ENCODE peak calls at places on chromosome 7, in four cellular contexts. One of them, this sample, is unnamed.

GRCh38 chr7:135877799-135878198 is 99.4 kb downstream of the MTPN start:
- DNase-seq in GM12878: peak; percentile 19
- DNase-seq in K562: no peak
- DNase-seq in IMR-90: peak; percentile 33
- DNase-seq in this sample: peak; percentile 22

GRCh38 chr7:92747041-92747835 is 89.1 kb downstream of the CDK6 start:
- DNase-seq in K562: no peak
- DNase-seq in GM12878: no peak
- DNase-seq in IMR-90: peak; percentile 53
- DNase-seq in this sample: no peak

GRCh38 chr7:24718977-24719491 is 38.2 kb downstream of the GSDME start:
- DNase-seq in GM12878: peak; percentile 80
- DNase-seq in K562: no peak
- DNase-seq in IMR-90: no peak
- DNase-seq in this sample: no peak

GRCh38 chr7:50342616-50343114 is 38.1 kb downstream of the IKZF1 start:
- DNase-seq in IMR-90: no peak
- DNase-seq in GM12878: no peak
- DNase-seq in K562: no peak
- DNase-seq in this sample: no peak

GRCh38 chr7:67056683-67057082 is 60.0 kb downstream of the TYW1 start:
- DNase-seq in IMR-90: no peak
- DNase-seq in K562: no peak
- DNase-seq in GM12878: no peak
- DNase-seq in this sample: no peak

GRCh38 chr7:143331179-143331825 is 15.4 kb downstream of the CLCN1 start:
- DNase-seq in IMR-90: peak; percentile 96
- DNase-seq in K562: no peak
- DNase-seq in GM12878: no peak
- DNase-seq in this sample: peak; percentile 38

GRCh38 chr7:155818820-155819168 is 6.5 kb upstream of the SHH start:
- DNase-seq in GM12878: no peak
- DNase-seq in IMR-90: no peak
- DNase-seq in K562: no peak
- DNase-seq in this sample: no peak

GRCh38 chr7:65269150-65269856 is 104.4 kb upstream of the ZNF92 start:
- DNase-seq in GM12878: peak; percentile 73
- DNase-seq in IMR-90: peak; percentile 58
- DNase-seq in K562: peak; percentile 96
- DNase-seq in this sample: peak; percentile 97

GRCh38 chr7:73740771-73741170 is 2.2 kb upstream of the ABHD11 start:
- DNase-seq in GM12878: no peak
- DNase-seq in IMR-90: no peak
- DNase-seq in K562: no peak
- DNase-seq in this sample: no peak

GRCh38 chr7:20113423-20114027 is 103.7 kb downstream of the MACC1 start:
- DNase-seq in GM12878: peak; percentile 65
- DNase-seq in IMR-90: no peak
- DNase-seq in K562: no peak
- DNase-seq in this sample: no peak

GRCh38 chr7:41971640-41972187 is 265.3 kb downstream of the GLI3 start:
- DNase-seq in IMR-90: no peak
- DNase-seq in GM12878: no peak
- DNase-seq in K562: no peak
- DNase-seq in this sample: no peak

GRCh38 chr7:7220821-7221220 is 38.5 kb downstream of the C1GALT1 start:
- DNase-seq in GM12878: no peak
- DNase-seq in K562: no peak
- DNase-seq in IMR-90: no peak
- DNase-seq in this sample: no peak

GRCh38 chr7:44646176-44646920 is 39.9 kb downstream of the OGDH start:
- DNase-seq in K562: no peak
- DNase-seq in GM12878: no peak
- DNase-seq in IMR-90: no peak
- DNase-seq in this sample: no peak

GRCh38 chr7:141460781-141461715 is 90.2 kb upstream of the AGK start:
- DNase-seq in IMR-90: no peak
- DNase-seq in GM12878: no peak
- DNase-seq in K562: no peak
- DNase-seq in this sample: no peak

GRCh38 chr7:49803812-49804211 is 30.4 kb downstream of the VWC2 start:
- DNase-seq in K562: no peak
- DNase-seq in GM12878: no peak
- DNase-seq in IMR-90: no peak
- DNase-seq in this sample: no peak

GRCh38 chr7:95110707-95111106 is 203.3 kb downstream of the PPP1R9A start:
- DNase-seq in IMR-90: no peak
- DNase-seq in K562: no peak
- DNase-seq in GM12878: no peak
- DNase-seq in this sample: no peak

GRCh38 chr7:100895956-100896742 is 461 bp upstream of the ACHE start:
- DNase-seq in IMR-90: no peak
- DNase-seq in GM12878: no peak
- DNase-seq in K562: peak; percentile 92
- DNase-seq in this sample: no peak

GRCh38 chr7:28958235-28958945 is at the start of gene TRIL:
- DNase-seq in K562: no peak
- DNase-seq in GM12878: no peak
- DNase-seq in IMR-90: peak; percentile 50
- DNase-seq in this sample: no peak
- TF ChIP-seq ELK1 in K562: no peak
- TF ChIP-seq ELK1 in GM12878: no peak
- TF ChIP-seq ELK1 in IMR-90: no peak
- TF ChIP-seq ELK1 in this sample: no peak

GRCh38 chr7:149007146-149007545 is 21.2 kb downstream of the PDIA4 start:
- DNase-seq in K562: no peak
- DNase-seq in IMR-90: no peak
- DNase-seq in GM12878: no peak
- DNase-seq in this sample: no peak
- TF ChIP-seq ELK1 in K562: no peak
- TF ChIP-seq ELK1 in IMR-90: no peak
- TF ChIP-seq ELK1 in GM12878: no peak
- TF ChIP-seq ELK1 in this sample: no peak

GRCh38 chr7:2732388-2732787 is 44.4 kb downstream of the AMZ1 start:
- DNase-seq in K562: no peak
- DNase-seq in GM12878: no peak
- DNase-seq in IMR-90: no peak
- DNase-seq in this sample: no peak

GRCh38 chr7:2734084-2734601 is 46.1 kb downstream of the AMZ1 start:
- DNase-seq in IMR-90: no peak
- DNase-seq in GM12878: no peak
- DNase-seq in K562: no peak
- DNase-seq in this sample: no peak

GRCh38 chr7:2734761-2735571 is 47.0 kb downstream of the AMZ1 start:
- DNase-seq in GM12878: no peak
- DNase-seq in IMR-90: no peak
- DNase-seq in K562: peak; percentile 75
- DNase-seq in this sample: no peak

GRCh38 chr7:2730846-2731770 is 43.1 kb downstream of the AMZ1 start:
- DNase-seq in K562: no peak
- DNase-seq in GM12878: no peak
- DNase-seq in IMR-90: no peak
- DNase-seq in this sample: no peak

GRCh38 chr7:2732959-2733584 is 45.1 kb downstream of the AMZ1 start:
- DNase-seq in GM12878: no peak
- DNase-seq in IMR-90: peak; percentile 41
- DNase-seq in K562: peak; percentile 65
- DNase-seq in this sample: no peak
- TF ChIP-seq ELK1 in GM12878: no peak
- TF ChIP-seq ELK1 in IMR-90: no peak
- TF ChIP-seq ELK1 in K562: no peak
- TF ChIP-seq ELK1 in this sample: no peak

DNA sequence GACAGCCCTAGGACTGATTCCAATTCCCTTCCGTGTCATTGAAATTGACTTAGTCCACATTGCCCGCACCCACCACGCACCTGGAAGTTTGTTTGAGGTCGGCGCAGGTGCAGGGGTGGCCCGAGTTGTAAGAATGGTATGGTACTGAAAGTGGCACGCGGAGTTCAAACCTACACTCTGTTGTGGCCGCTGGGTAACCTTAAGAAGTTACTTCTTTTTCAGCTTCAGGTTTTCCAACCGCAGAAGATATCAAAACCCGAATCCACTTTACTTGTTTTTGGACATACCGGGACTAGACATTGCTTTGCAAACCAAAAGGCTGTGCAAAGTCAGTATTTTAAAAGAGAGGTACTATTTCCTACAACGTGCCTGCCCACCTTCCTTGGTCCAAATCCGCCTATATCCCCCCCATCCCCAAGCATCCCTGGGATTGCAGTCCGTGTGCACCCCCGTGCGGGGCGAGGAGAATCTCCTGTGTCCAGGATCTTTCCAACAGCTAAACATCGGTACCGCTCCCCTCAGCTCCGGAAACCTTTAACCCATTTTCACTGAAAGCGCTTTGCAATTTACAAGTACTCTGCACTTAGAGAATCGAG is 1.0 kb downstream of the IGFBP3 start:
- DNase-seq in GM12878: no peak
- DNase-seq in K562: no peak
- DNase-seq in IMR-90: no peak
- DNase-seq in this sample: no peak
- TF ChIP-seq ELK1 in GM12878: no peak
- TF ChIP-seq ELK1 in K562: no peak
- TF ChIP-seq ELK1 in IMR-90: no peak
- TF ChIP-seq ELK1 in this sample: no peak

GRCh38 chr7:69603937-69604494 is 5.7 kb downstream of the AUTS2 start:
- DNase-seq in IMR-90: no peak
- DNase-seq in GM12878: peak; percentile 53
- DNase-seq in K562: no peak
- DNase-seq in this sample: no peak

GRCh38 chr7:69603351-69603750 is 5.1 kb downstream of the AUTS2 start:
- DNase-seq in GM12878: no peak
- DNase-seq in K562: no peak
- DNase-seq in IMR-90: no peak
- DNase-seq in this sample: no peak

GRCh38 chr7:69608049-69608448 is 9.8 kb downstream of the AUTS2 start:
- DNase-seq in K562: no peak
- DNase-seq in IMR-90: no peak
- DNase-seq in GM12878: no peak
- DNase-seq in this sample: no peak

GRCh38 chr7:69602522-69602921 is 4.2 kb downstream of the AUTS2 start:
- DNase-seq in K562: no peak
- DNase-seq in GM12878: no peak
- DNase-seq in IMR-90: no peak
- DNase-seq in this sample: no peak

DNA sequence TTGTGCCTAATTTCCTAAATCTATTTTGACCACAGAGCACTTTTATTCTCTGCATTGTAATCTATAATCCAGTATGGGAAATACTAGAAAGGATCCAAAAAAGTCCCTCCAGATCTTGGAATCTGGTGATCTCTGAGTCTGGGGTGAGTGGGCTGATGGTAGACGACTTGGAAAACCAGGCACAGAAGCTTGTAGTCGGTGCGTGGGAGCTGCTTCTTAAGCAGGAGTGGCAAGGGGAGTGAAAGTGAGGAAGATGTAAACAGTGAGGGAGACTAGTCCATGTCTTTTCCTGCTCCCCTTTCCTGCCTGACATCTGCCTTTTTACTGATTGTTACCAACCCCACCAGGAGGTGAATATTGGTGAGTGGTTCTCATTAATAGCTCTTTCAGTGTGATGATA is 6.8 kb downstream of the AUTS2 start:
- DNase-seq in GM12878: no peak
- DNase-seq in K562: no peak
- DNase-seq in IMR-90: no peak
- DNase-seq in this sample: no peak
- TF ChIP-seq ELK1 in GM12878: no peak
- TF ChIP-seq ELK1 in K562: no peak
- TF ChIP-seq ELK1 in IMR-90: no peak
- TF ChIP-seq ELK1 in this sample: no peak

DNA sequence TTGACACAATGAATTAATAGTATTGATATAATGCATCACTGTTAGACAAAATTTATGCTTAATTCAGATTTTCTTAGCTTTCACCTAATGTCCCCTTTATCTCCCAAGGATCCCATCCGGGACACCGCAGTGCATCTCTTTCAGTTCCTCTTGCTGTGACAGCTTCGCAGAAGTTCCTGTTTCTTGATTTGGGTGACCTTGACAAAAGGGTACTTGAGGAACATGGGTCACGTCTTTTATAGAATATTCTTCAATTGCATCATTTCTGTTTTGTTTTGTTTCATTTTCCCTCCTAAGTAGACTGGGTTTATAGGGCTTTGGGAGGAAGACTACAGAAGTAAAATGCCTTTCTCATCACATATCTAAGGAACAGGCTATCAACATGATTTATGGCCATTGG is 453.2 kb downstream of the DPP6 start:
- DNase-seq in IMR-90: no peak
- DNase-seq in GM12878: no peak
- DNase-seq in K562: no peak
- DNase-seq in this sample: no peak
- TF ChIP-seq ELK1 in IMR-90: no peak
- TF ChIP-seq ELK1 in GM12878: no peak
- TF ChIP-seq ELK1 in K562: no peak
- TF ChIP-seq ELK1 in this sample: no peak

GRCh38 chr7:90706067-90706716 is 110.1 kb downstream of the CDK14 start:
- DNase-seq in K562: no peak
- DNase-seq in GM12878: no peak
- DNase-seq in IMR-90: peak; percentile 70
- DNase-seq in this sample: no peak
- TF ChIP-seq ELK1 in K562: no peak
- TF ChIP-seq ELK1 in GM12878: no peak
- TF ChIP-seq ELK1 in IMR-90: no peak
- TF ChIP-seq ELK1 in this sample: no peak

GRCh38 chr7:26854932-26855331 is 9.5 kb downstream of the SKAP2 start:
- DNase-seq in K562: no peak
- DNase-seq in IMR-90: no peak
- DNase-seq in GM12878: no peak
- DNase-seq in this sample: no peak
- TF ChIP-seq ELK1 in K562: no peak
- TF ChIP-seq ELK1 in IMR-90: no peak
- TF ChIP-seq ELK1 in GM12878: no peak
- TF ChIP-seq ELK1 in this sample: no peak

DNA sequence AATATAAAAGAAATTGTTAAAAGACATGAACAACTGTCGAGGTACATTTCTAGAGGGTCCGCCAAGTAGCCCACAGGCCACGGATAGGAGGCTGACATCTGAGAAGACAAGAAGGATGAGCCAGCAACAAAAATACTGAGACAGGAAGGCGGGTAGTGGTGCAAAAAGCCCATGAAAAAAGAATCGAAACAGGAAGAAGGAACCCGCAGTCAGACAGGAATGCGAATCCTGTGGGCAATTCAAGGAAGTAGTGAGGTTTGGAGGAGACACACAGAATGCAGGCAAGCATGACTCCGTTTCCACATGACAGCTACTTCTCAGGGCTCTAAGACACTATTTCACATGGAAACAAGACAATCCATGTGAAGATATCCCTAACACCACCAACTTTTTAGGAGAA is 125.2 kb downstream of the DOCK4 start:
- DNase-seq in K562: no peak
- DNase-seq in IMR-90: peak; percentile 34
- DNase-seq in GM12878: peak; percentile 64
- DNase-seq in this sample: peak; percentile 72
- TF ChIP-seq ELK1 in K562: no peak
- TF ChIP-seq ELK1 in IMR-90: no peak
- TF ChIP-seq ELK1 in GM12878: no peak
- TF ChIP-seq ELK1 in this sample: no peak